ENCODE peak calls at places on chromosomes 2 and 18, in nine cellular contexts. V is right lobe of liver, J is transverse colon, C is spleen, E is ovary, O is A549, R is upper lobe of left lung, A is adrenal gland, L is uterus. M is an unnamed sample.

GRCh38 chr2:9765611-9766531 is 77.4 kb upstream of the TAF1B start:
- DNase-seq in V (no peak), J (peak), C (no peak), E (no peak), O (no peak), R (no peak), A (no peak), L (no peak), M (no peak)

GRCh38 chr2:42971947-42972736 is 179.8 kb upstream of the HAAO start:
- DNase-seq in V (peak), J (no peak), C (peak), E (no peak), O (no peak), R (no peak), A (no peak), L (peak), M (no peak)

GRCh38 chr2:60365556-60365955 is 187.9 kb downstream of the BCL11A start:
- DNase-seq in V (peak), J (no peak), C (no peak), E (no peak), O (no peak), R (no peak), A (no peak), L (no peak), M (no peak)

GRCh38 chr2:8636691-8637636 is 44.9 kb upstream of the ID2 start:
- DNase-seq in V (no peak), J (no peak), C (peak), E (peak), O (no peak), R (no peak), A (no peak), L (peak), M (no peak)

GRCh38 chr2:46858697-46859080 is 56.9 kb downstream of the MCFD2 start:
- DNase-seq in V (no peak), J (no peak), C (no peak), E (no peak), O (no peak), R (no peak), A (no peak), L (no peak), M (peak)

GRCh38 chr2:126986788-126987187 is 88.1 kb downstream of the TEX51 start:
- DNase-seq in V (no peak), J (no peak), C (no peak), E (no peak), O (no peak), R (no peak), A (no peak), L (no peak), M (no peak)

GRCh38 chr2:109382946-109383345 is 230.8 kb downstream of the SEPTIN10 start:
- DNase-seq in V (peak), J (peak), C (peak), E (peak), O (no peak), R (peak), A (peak), L (peak), M (peak)

GRCh38 chr18:13895505-13896033 is 19.8 kb downstream of the MC2R start:
- DNase-seq in V (no peak), J (no peak), C (no peak), E (no peak), O (no peak), R (no peak), A (no peak), L (no peak), M (no peak)

GRCh38 chr2:166112193-166112605 is 15.6 kb downstream of the SCN1A start:
- DNase-seq in V (no peak), J (no peak), C (no peak), E (no peak), O (no peak), R (no peak), A (no peak), L (no peak), M (no peak)

GRCh38 chr18:33837191-33837590 is 259.2 kb downstream of the ASXL3 start:
- DNase-seq in V (no peak), J (no peak), C (no peak), E (no peak), O (no peak), R (no peak), A (no peak), L (no peak), M (no peak)

GRCh38 chr2:10026940-10027569 is 16.3 kb upstream of the KLF11 start:
- DNase-seq in V (no peak), J (no peak), C (no peak), E (no peak), O (no peak), R (no peak), A (no peak), L (no peak), M (no peak)

GRCh38 chr2:241701155-241701404 is 759 bp upstream of the ING5 start:
- DNase-seq in V (no peak), J (no peak), C (no peak), E (no peak), O (no peak), R (no peak), A (no peak), L (no peak), M (no peak)

GRCh38 chr18:11947214-11948119 is 33.8 kb upstream of the IMPA2 start:
- DNase-seq in V (peak), J (peak), C (peak), E (peak), O (no peak), R (peak), A (peak), L (peak), M (peak)

GRCh38 chr2:210502997-210503621 is 26.6 kb upstream of the LANCL1 start:
- DNase-seq in V (peak), J (peak), C (peak), E (peak), O (peak), R (peak), A (peak), L (peak), M (peak)

GRCh38 chr2:47056875-47057731 is 98.0 kb downstream of the STPG4 start:
- DNase-seq in V (no peak), J (peak), C (no peak), E (peak), O (no peak), R (peak), A (peak), L (no peak), M (peak)

GRCh38 chr2:199404841-199405240 is 52.9 kb downstream of the SATB2 start:
- DNase-seq in V (no peak), J (no peak), C (no peak), E (no peak), O (no peak), R (no peak), A (no peak), L (no peak), M (no peak)

GRCh38 chr2:27379840-27380625 is 501 bp downstream of the ZNF513 start:
- DNase-seq in V (peak), J (peak), C (no peak), E (no peak), O (no peak), R (peak), A (peak), L (peak), M (peak)

GRCh38 chr2:28902584-28902983 is 8.1 kb downstream of the WDR43 start:
- DNase-seq in V (no peak), J (no peak), C (no peak), E (no peak), O (no peak), R (no peak), A (no peak), L (no peak), M (no peak)

GRCh38 chr2:75277111-75277510 is 77.8 kb upstream of the TACR1 start:
- DNase-seq in V (no peak), J (no peak), C (no peak), E (no peak), O (no peak), R (no peak), A (no peak), L (no peak), M (no peak)

GRCh38 chr2:239598011-239598731 is 197.4 kb upstream of the HDAC4 start:
- DNase-seq in V (peak), J (no peak), C (peak), E (peak), O (no peak), R (peak), A (no peak), L (peak), M (no peak)

GRCh38 chr2:38430196-38430595 is 53.1 kb upstream of the ATL2 start:
- DNase-seq in V (no peak), J (no peak), C (no peak), E (no peak), O (no peak), R (no peak), A (no peak), L (no peak), M (no peak)

GRCh38 chr2:27303093-27304025 is 4.9 kb downstream of the UCN start:
- DNase-seq in V (peak), J (peak), C (peak), E (no peak), O (peak), R (peak), A (peak), L (peak), M (peak)

GRCh38 chr2:240369725-240370585 is 65.5 kb upstream of the GPC1 start:
- DNase-seq in V (no peak), J (peak), C (no peak), E (peak), O (peak), R (peak), A (peak), L (peak), M (peak)

GRCh38 chr2:160394153-160394552 is 99.5 kb downstream of the RBMS1 start:
- DNase-seq in V (no peak), J (no peak), C (no peak), E (no peak), O (no peak), R (no peak), A (no peak), L (no peak), M (no peak)

GRCh38 chr2:56014075-56014730 is 90.6 kb upstream of the EFEMP1 start:
- DNase-seq in V (no peak), J (no peak), C (no peak), E (no peak), O (no peak), R (no peak), A (no peak), L (no peak), M (no peak)

DNA sequence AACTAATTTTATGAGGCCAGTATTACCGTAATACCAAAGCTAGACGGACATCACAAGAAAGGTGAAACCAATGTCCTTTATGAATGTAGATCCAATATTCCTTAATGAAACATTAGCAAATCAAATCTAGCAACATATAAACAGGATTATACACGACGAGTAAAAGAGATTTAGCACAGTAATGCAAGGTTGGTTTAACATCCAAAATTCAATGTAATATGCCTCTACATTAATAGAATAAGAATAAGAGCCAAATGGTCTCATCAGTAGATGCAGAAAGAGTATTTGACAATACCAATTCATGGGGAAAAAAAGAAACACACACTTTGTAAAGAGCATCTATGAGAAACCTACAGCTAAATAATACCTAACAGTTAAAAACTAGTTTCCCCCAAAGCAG is 99.5 kb downstream of the TMEM163 start:
- DNase-seq in V (no peak), J (no peak), C (no peak), E (no peak), O (no peak), R (no peak), A (no peak), L (no peak), M (no peak)
- TF ChIP-seq CTCF in V (no peak), J (no peak), C (no peak), E (no peak), O (no peak), R (no peak), A (no peak), L (no peak), M (no peak)

GRCh38 chr2:72602095-72602494 is 223.7 kb downstream of the EXOC6B start:
- DNase-seq in V (no peak), J (no peak), C (no peak), E (no peak), O (no peak), R (no peak), A (no peak), L (no peak), M (no peak)
- TF ChIP-seq POLR2A in V (no peak), J (no peak), C (no peak), E (no peak), O (no peak), R (no peak), A (no peak), L (no peak), M (no peak)

DNA sequence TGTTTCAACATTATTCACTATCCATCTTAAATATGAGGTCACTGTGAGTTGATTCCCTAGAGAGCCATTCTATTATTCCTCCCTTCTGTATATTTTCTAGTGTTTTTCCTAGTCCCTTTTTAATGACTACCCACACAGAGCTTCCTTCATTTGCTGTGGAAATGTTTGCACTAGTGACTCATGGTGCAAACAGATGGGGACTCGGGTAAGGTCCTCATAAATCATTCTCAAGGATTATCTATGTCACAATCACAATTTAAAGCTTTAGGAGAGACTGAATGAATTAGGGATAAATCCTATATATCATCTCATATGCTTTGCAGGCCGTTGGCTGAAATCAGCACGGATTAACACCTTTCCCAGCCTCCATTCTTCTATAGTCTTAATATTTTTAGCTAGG is 159.6 kb downstream of the DCC start:
- DNase-seq in V (no peak), J (no peak), C (no peak), E (no peak), O (peak), R (no peak), A (no peak), L (no peak), M (no peak)
- H3K4me3 ChIP-seq in V (no peak), J (no peak), C (no peak), E (no peak), O (no peak), R (no peak), A (no peak), L (no peak), M (no peak)

GRCh38 chr2:5121106-5121505 is 571.1 kb upstream of the SOX11 start:
- DNase-seq in V (no peak), J (no peak), C (no peak), E (no peak), O (no peak), R (no peak), A (no peak), L (no peak), M (no peak)

GRCh38 chr2:5123597-5124196 is 568.5 kb upstream of the SOX11 start:
- DNase-seq in V (no peak), J (no peak), C (no peak), E (no peak), O (no peak), R (no peak), A (no peak), L (no peak), M (no peak)

GRCh38 chr2:5125017-5125730 is 567.0 kb upstream of the SOX11 start:
- DNase-seq in V (no peak), J (no peak), C (no peak), E (no peak), O (no peak), R (no peak), A (no peak), L (no peak), M (no peak)

DNA sequence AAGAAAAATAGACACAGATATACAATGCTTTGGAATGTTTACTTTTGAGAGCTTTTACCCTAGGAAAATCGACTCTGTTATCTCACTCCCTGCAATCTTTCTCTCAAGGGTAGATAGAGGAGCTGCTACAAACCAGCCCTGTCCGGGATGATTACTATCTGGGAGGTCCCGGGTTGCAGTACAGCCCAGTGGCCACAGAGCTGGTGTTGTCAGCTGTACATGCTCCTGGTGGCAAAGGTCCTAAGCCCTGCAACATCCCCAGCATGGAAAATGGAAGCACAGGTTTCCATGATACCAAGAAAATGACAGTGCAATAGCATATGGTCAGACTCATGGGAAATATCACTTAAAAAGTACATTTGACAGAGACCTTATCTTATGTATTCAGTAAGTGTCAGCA is 570.5 kb upstream of the SOX11 start:
- DNase-seq in V (no peak), J (no peak), C (no peak), E (no peak), O (no peak), R (no peak), A (no peak), L (no peak), M (no peak)
- TF ChIP-seq CTCF in V (no peak), J (no peak), C (no peak), E (no peak), O (no peak), R (no peak), A (no peak), L (no peak), M (no peak)

GRCh38 chr2:219419331-219420197 is 1.4 kb downstream of the DES start:
- DNase-seq in V (no peak), J (no peak), C (no peak), E (no peak), O (no peak), R (no peak), A (no peak), L (no peak), M (no peak)
- TF ChIP-seq POLR2A in V (no peak), J (no peak), C (no peak), E (no peak), O (no peak), R (no peak), A (no peak), L (no peak), M (no peak)

GRCh38 chr2:54558188-54558975 is 102.3 kb downstream of the SPTBN1 start:
- DNase-seq in V (peak), J (peak), C (peak), E (peak), O (peak), R (peak), A (peak), L (peak), M (peak)

GRCh38 chr2:54556659-54557121 is 100.6 kb downstream of the SPTBN1 start:
- DNase-seq in V (no peak), J (no peak), C (no peak), E (no peak), O (no peak), R (no peak), A (no peak), L (peak), M (peak)

GRCh38 chr2:54558976-54559410 is 102.9 kb downstream of the SPTBN1 start:
- DNase-seq in V (no peak), J (no peak), C (no peak), E (no peak), O (peak), R (peak), A (no peak), L (no peak), M (no peak)

GRCh38 chr2:54557601-54558187 is 101.6 kb downstream of the SPTBN1 start:
- DNase-seq in V (peak), J (peak), C (peak), E (peak), O (peak), R (peak), A (peak), L (peak), M (no peak)

GRCh38 chr2:54557211-54557600 is 101.1 kb downstream of the SPTBN1 start:
- DNase-seq in V (no peak), J (no peak), C (no peak), E (no peak), O (no peak), R (no peak), A (no peak), L (no peak), M (no peak)
- H3K4me3 ChIP-seq in V (peak), J (no peak), C (no peak), E (peak), O (peak), R (peak), A (no peak), L (peak), M (peak)